ENCODE peak calls at places on chromosomes 2 and 18, in seven cellular contexts. G is fibroblast of the aortic adventitia, R is fibroblast of the conjunctiva, M is endothelial cell, D is GM12891, J is COR-L47, U is choroid plexus epithelial cell. X is an unnamed sample.

GRCh38 chr2:71505086-71505769 is 51.9 kb downstream of the DYSF start:
- DNase-seq in U (no peak), R (no peak), J (peak), G (peak), D (no peak), M (no peak), X (no peak)

GRCh38 chr18:77173274-77174030 is 40.9 kb upstream of the MBP start:
- DNase-seq in G (no peak), D (no peak), J (no peak), M (no peak), U (no peak), R (no peak), X (no peak)

GRCh38 chr2:49972699-49973098 is 818.4 kb upstream of the FSHR start:
- DNase-seq in M (no peak), R (no peak), J (no peak), U (no peak), D (no peak), G (no peak), X (no peak)

GRCh38 chr2:223494496-223494895 is 107.7 kb downstream of the SCG2 start:
- DNase-seq in J (no peak), M (no peak), D (no peak), R (no peak), G (no peak), U (no peak), X (no peak)

GRCh38 chr2:17245921-17246320 is 272.3 kb downstream of the RAD51AP2 start:
- DNase-seq in U (no peak), J (no peak), M (no peak), G (no peak), D (no peak), R (no peak), X (no peak)

GRCh38 chr2:9191044-9191481 is 15.5 kb upstream of the ASAP2 start:
- DNase-seq in G (peak), D (no peak), U (peak), R (peak), J (no peak), M (peak), X (peak)

GRCh38 chr2:39524756-39525635 is 87.9 kb upstream of the MAP4K3 start:
- DNase-seq in M (no peak), J (no peak), U (peak), D (no peak), R (no peak), G (peak), X (no peak)

GRCh38 chr18:34913837-34914755 is 127.1 kb upstream of the MAPRE2 start:
- DNase-seq in J (no peak), R (no peak), M (no peak), D (no peak), G (no peak), U (peak), X (peak)

GRCh38 chr2:108403494-108403893 is 25.7 kb downstream of the SULT1C4 start:
- DNase-seq in D (no peak), R (peak), J (no peak), M (no peak), G (no peak), U (peak), X (no peak)

GRCh38 chr2:68828887-68829708 is 42.1 kb downstream of the BMP10 start:
- DNase-seq in J (peak), M (peak), U (peak), D (no peak), G (peak), R (peak), X (peak)

GRCh38 chr2:105849431-105850179 is 104.9 kb downstream of the NCK2 start:
- DNase-seq in R (no peak), D (no peak), M (no peak), U (no peak), J (peak), G (no peak), X (no peak)

GRCh38 chr18:286515-287310 is 18.9 kb upstream of the THOC1 start:
- DNase-seq in M (no peak), R (peak), D (no peak), U (peak), J (peak), G (peak), X (peak)

GRCh38 chr18:9017170-9017899 is 85.2 kb upstream of the NDUFV2 start:
- DNase-seq in D (peak), M (no peak), R (peak), G (peak), U (peak), J (no peak), X (peak)

GRCh38 chr2:193228276-193228675 is 1033.5 kb upstream of the TMEFF2 start:
- DNase-seq in M (no peak), U (no peak), G (no peak), R (no peak), J (no peak), D (no peak), X (no peak)

GRCh38 chr2:158507679-158508078 is 50.9 kb downstream of the PKP4 start:
- DNase-seq in R (no peak), M (no peak), G (no peak), D (no peak), J (no peak), U (no peak), X (no peak)

GRCh38 chr2:26429779-26430654 is 28.3 kb downstream of the DRC1 start:
- DNase-seq in R (no peak), G (no peak), D (no peak), M (no peak), U (peak), J (peak), X (no peak)

GRCh38 chr2:85681776-85682175 is 12.4 kb upstream of the GNLY start:
- DNase-seq in U (no peak), M (no peak), G (no peak), D (no peak), J (no peak), R (no peak), X (no peak)

GRCh38 chr2:46471-47345 is at the start of gene FAM110C:
- DNase-seq in M (peak), D (no peak), G (peak), U (peak), J (no peak), R (no peak), X (no peak)

GRCh38 chr2:118811514-118811913 is 35.9 kb downstream of the EN1 start:
- DNase-seq in M (no peak), R (no peak), U (no peak), D (no peak), J (no peak), G (no peak), X (no peak)

X was measured in NB4.